ENCODE peak calls at places on chromosomes 3 and 15, in seven cellular contexts. One of them, this sample, is unnamed.

GRCh38 chr3:27031476-27031875 is 337.7 kb downstream of the NEK10 start:
- DNase-seq in MCF 10A: no peak
- DNase-seq in cortex of kidney: no peak
- DNase-seq in suprapubic skin: no peak
- DNase-seq in HT1080: no peak
- DNase-seq in AG04450: no peak
- DNase-seq in mucosa of gallbladder: no peak
- DNase-seq in this sample: no peak

GRCh38 chr3:33318709-33319380 is 41.6 kb downstream of the FBXL2 start:
- DNase-seq in MCF 10A: no peak
- DNase-seq in cortex of kidney: no peak
- DNase-seq in suprapubic skin: no peak
- DNase-seq in HT1080: peak
- DNase-seq in AG04450: no peak
- DNase-seq in mucosa of gallbladder: no peak
- DNase-seq in this sample: no peak

GRCh38 chr3:146165370-146165769 is 4.4 kb upstream of the PLOD2 start:
- DNase-seq in MCF 10A: peak
- DNase-seq in cortex of kidney: no peak
- DNase-seq in suprapubic skin: no peak
- DNase-seq in HT1080: peak
- DNase-seq in AG04450: no peak
- DNase-seq in mucosa of gallbladder: no peak
- DNase-seq in this sample: no peak

GRCh38 chr3:129019266-129019665 is 18.2 kb downstream of the EFCC1 start:
- DNase-seq in MCF 10A: no peak
- DNase-seq in cortex of kidney: no peak
- DNase-seq in suprapubic skin: no peak
- DNase-seq in HT1080: no peak
- DNase-seq in AG04450: no peak
- DNase-seq in mucosa of gallbladder: no peak
- DNase-seq in this sample: no peak

GRCh38 chr15:52730163-52730562 is 51.0 kb upstream of the ATOSA start:
- DNase-seq in MCF 10A: peak
- DNase-seq in cortex of kidney: no peak
- DNase-seq in suprapubic skin: no peak
- DNase-seq in HT1080: peak
- DNase-seq in AG04450: no peak
- DNase-seq in mucosa of gallbladder: peak
- DNase-seq in this sample: no peak

GRCh38 chr3:109545746-109546145 is 208.4 kb upstream of the DPPA4 start:
- DNase-seq in MCF 10A: no peak
- DNase-seq in cortex of kidney: no peak
- DNase-seq in suprapubic skin: no peak
- DNase-seq in HT1080: no peak
- DNase-seq in AG04450: no peak
- DNase-seq in mucosa of gallbladder: no peak
- DNase-seq in this sample: no peak

GRCh38 chr15:45187894-45188830 is at the start of gene SHF:
- DNase-seq in MCF 10A: no peak
- DNase-seq in cortex of kidney: no peak
- DNase-seq in suprapubic skin: no peak
- DNase-seq in HT1080: no peak
- DNase-seq in AG04450: peak
- DNase-seq in mucosa of gallbladder: peak
- DNase-seq in this sample: peak

GRCh38 chr3:299590-300301 is 103.2 kb downstream of the CHL1 start:
- DNase-seq in MCF 10A: no peak
- DNase-seq in cortex of kidney: no peak
- DNase-seq in suprapubic skin: no peak
- DNase-seq in HT1080: peak
- DNase-seq in AG04450: no peak
- DNase-seq in mucosa of gallbladder: no peak
- DNase-seq in this sample: no peak

GRCh38 chr3:134463676-134464611 is 21.8 kb downstream of the ANAPC13 start:
- DNase-seq in MCF 10A: no peak
- DNase-seq in cortex of kidney: no peak
- DNase-seq in suprapubic skin: peak
- DNase-seq in HT1080: peak
- DNase-seq in AG04450: peak
- DNase-seq in mucosa of gallbladder: peak
- DNase-seq in this sample: peak

GRCh38 chr3:21766002-21766401 is 15.0 kb upstream of the ZNF385D start:
- DNase-seq in MCF 10A: no peak
- DNase-seq in cortex of kidney: no peak
- DNase-seq in suprapubic skin: no peak
- DNase-seq in HT1080: no peak
- DNase-seq in AG04450: no peak
- DNase-seq in mucosa of gallbladder: no peak
- DNase-seq in this sample: no peak

This sample was measured in ascending aorta.